ENCODE peak calls at places on chromosomes 4 and X, in eight cellular contexts. M, P, D, U, B, W, E and G are unnamed samples.

GRCh38 chrX:49754238-49754857 is 58.6 kb upstream of the PAGE1 start:
- DNase-seq in M (peak), P (no peak), D (peak), U (peak), B (peak), W (peak), E (no peak), G (peak)

GRCh38 chr4:78510681-78511080 is 40.9 kb upstream of the ANXA3 start:
- DNase-seq in M (no peak), P (no peak), D (no peak), U (no peak), B (no peak), W (no peak), E (no peak), G (no peak)

GRCh38 chr4:15479913-15480185 is 10.2 kb downstream of the CC2D2A start:
- DNase-seq in M (peak), P (no peak), D (peak), U (no peak), B (no peak), W (no peak), E (no peak), G (no peak)

GRCh38 chr4:166279261-166279660 is 406.2 kb downstream of the TLL1 start:
- DNase-seq in M (no peak), P (no peak), D (no peak), U (no peak), B (no peak), W (no peak), E (no peak), G (no peak)

GRCh38 chrX:68669094-68669830 is 21.8 kb downstream of the STARD8 start:
- DNase-seq in M (no peak), P (no peak), D (no peak), U (no peak), B (no peak), W (no peak), E (no peak), G (no peak)

GRCh38 chr4:20711335-20711734 is 11.1 kb downstream of the PACRGL start:
- DNase-seq in M (no peak), P (no peak), D (no peak), U (no peak), B (no peak), W (no peak), E (no peak), G (no peak)

GRCh38 chrX:149487292-149487691 is 17.8 kb downstream of the IDS start:
- DNase-seq in M (no peak), P (no peak), D (no peak), U (no peak), B (peak), W (peak), E (no peak), G (no peak)

GRCh38 chrX:139708067-139708466 is at the start of gene MCF2:
- DNase-seq in M (no peak), P (no peak), D (no peak), U (no peak), B (no peak), W (no peak), E (no peak), G (no peak)

GRCh38 chr4:109303141-109303499 is 662 bp upstream of the COL25A1 start:
- DNase-seq in M (no peak), P (no peak), D (peak), U (no peak), B (no peak), W (no peak), E (no peak), G (peak)

GRCh38 chrX:1213971-1214370 is 1.5 kb upstream of the CRLF2 start:
- DNase-seq in M (no peak), P (no peak), D (no peak), U (no peak), B (no peak), W (no peak), E (no peak), G (no peak)

GRCh38 chr4:139951051-139951450 is 202.9 kb downstream of the MAML3 start:
- DNase-seq in M (peak), P (no peak), D (peak), U (no peak), B (no peak), W (no peak), E (no peak), G (no peak)